ENCODE peak calls at places on chromosome 5, in seven cellular contexts. One of them, this sample, is unnamed.

GRCh38 chr5:10329808-10330481 is 22.2 kb upstream of the CMBL start:
- DNase-seq in CD8-positive, alpha-beta memory T cell: no peak
- DNase-seq in brain microvascular endothelial cell: no peak
- DNase-seq in SJSA1: no peak
- DNase-seq in mesendoderm: no peak
- DNase-seq in fibroblast of lung: peak; percentile 42
- DNase-seq in trophoblast cell: no peak
- DNase-seq in this sample: no peak

GRCh38 chr5:170986598-170986997 is 124.8 kb downstream of the RANBP17 start:
- DNase-seq in CD8-positive, alpha-beta memory T cell: no peak
- DNase-seq in brain microvascular endothelial cell: no peak
- DNase-seq in SJSA1: peak; percentile 13
- DNase-seq in mesendoderm: peak; percentile 6
- DNase-seq in fibroblast of lung: peak; percentile 20
- DNase-seq in trophoblast cell: no peak
- DNase-seq in this sample: no peak

GRCh38 chr5:154465169-154465568 is 12.9 kb downstream of the HAND1 start:
- DNase-seq in CD8-positive, alpha-beta memory T cell: no peak
- DNase-seq in brain microvascular endothelial cell: peak; percentile 41
- DNase-seq in SJSA1: no peak
- DNase-seq in mesendoderm: no peak
- DNase-seq in fibroblast of lung: peak; percentile 31
- DNase-seq in trophoblast cell: peak; percentile 90
- DNase-seq in this sample: no peak

GRCh38 chr5:84069608-84070179 is 315.0 kb downstream of the EDIL3 start:
- DNase-seq in CD8-positive, alpha-beta memory T cell: no peak
- DNase-seq in brain microvascular endothelial cell: no peak
- DNase-seq in SJSA1: no peak
- DNase-seq in mesendoderm: no peak
- DNase-seq in fibroblast of lung: no peak
- DNase-seq in trophoblast cell: no peak
- DNase-seq in this sample: no peak

GRCh38 chr5:181203093-181203711 is 1.8 kb downstream of the TRIM7 start:
- DNase-seq in CD8-positive, alpha-beta memory T cell: no peak
- DNase-seq in brain microvascular endothelial cell: no peak
- DNase-seq in SJSA1: no peak
- DNase-seq in mesendoderm: no peak
- DNase-seq in fibroblast of lung: no peak
- DNase-seq in trophoblast cell: peak; percentile 50
- DNase-seq in this sample: no peak

GRCh38 chr5:171852255-171852681 is 66.7 kb downstream of the SMIM23 start:
- DNase-seq in CD8-positive, alpha-beta memory T cell: no peak
- DNase-seq in brain microvascular endothelial cell: no peak
- DNase-seq in SJSA1: no peak
- DNase-seq in mesendoderm: peak; percentile 69
- DNase-seq in fibroblast of lung: no peak
- DNase-seq in trophoblast cell: peak; percentile 13
- DNase-seq in this sample: no peak

GRCh38 chr5:115634343-115635132 is 8.7 kb upstream of the TMED7 start:
- DNase-seq in CD8-positive, alpha-beta memory T cell: peak; percentile 72
- DNase-seq in brain microvascular endothelial cell: peak; percentile 86
- DNase-seq in SJSA1: peak; percentile 83
- DNase-seq in mesendoderm: peak; percentile 82
- DNase-seq in fibroblast of lung: peak; percentile 70
- DNase-seq in trophoblast cell: peak; percentile 93
- DNase-seq in this sample: peak; percentile 90

GRCh38 chr5:109714592-109714991 is 24.9 kb downstream of the MAN2A1 start:
- DNase-seq in CD8-positive, alpha-beta memory T cell: no peak
- DNase-seq in brain microvascular endothelial cell: no peak
- DNase-seq in SJSA1: no peak
- DNase-seq in mesendoderm: no peak
- DNase-seq in fibroblast of lung: no peak
- DNase-seq in trophoblast cell: no peak
- DNase-seq in this sample: no peak

GRCh38 chr5:55219770-55220169 is 7.3 kb downstream of the MCIDAS start:
- DNase-seq in CD8-positive, alpha-beta memory T cell: no peak
- DNase-seq in brain microvascular endothelial cell: no peak
- DNase-seq in SJSA1: no peak
- DNase-seq in mesendoderm: no peak
- DNase-seq in fibroblast of lung: no peak
- DNase-seq in trophoblast cell: no peak
- DNase-seq in this sample: no peak

GRCh38 chr5:163379298-163380155 is 57.9 kb upstream of the CCNG1 start:
- DNase-seq in CD8-positive, alpha-beta memory T cell: no peak
- DNase-seq in brain microvascular endothelial cell: peak; percentile 86
- DNase-seq in SJSA1: peak; percentile 32
- DNase-seq in mesendoderm: peak; percentile 50
- DNase-seq in fibroblast of lung: peak; percentile 93
- DNase-seq in trophoblast cell: peak; percentile 2
- DNase-seq in this sample: no peak

GRCh38 chr5:158553946-158554336 is 545.8 kb downstream of the EBF1 start:
- DNase-seq in CD8-positive, alpha-beta memory T cell: no peak
- DNase-seq in brain microvascular endothelial cell: no peak
- DNase-seq in SJSA1: no peak
- DNase-seq in mesendoderm: no peak
- DNase-seq in fibroblast of lung: no peak
- DNase-seq in trophoblast cell: no peak
- DNase-seq in this sample: no peak
- H3K27ac ChIP-seq in CD8-positive, alpha-beta memory T cell: no peak overlapping the region
- H3K27ac ChIP-seq in brain microvascular endothelial cell: no peak overlapping the region
- H3K27ac ChIP-seq in SJSA1: no peak overlapping the region
- H3K27ac ChIP-seq in mesendoderm: no peak overlapping the region
- H3K27ac ChIP-seq in fibroblast of lung: no peak overlapping the region
- H3K27ac ChIP-seq in trophoblast cell: no peak overlapping the region
- H3K27ac ChIP-seq in this sample: no peak overlapping the region

GRCh38 chr5:157570801-157571200 is 4.8 kb downstream of the ADAM19 start:
- DNase-seq in CD8-positive, alpha-beta memory T cell: no peak
- DNase-seq in brain microvascular endothelial cell: no peak
- DNase-seq in SJSA1: no peak
- DNase-seq in mesendoderm: no peak
- DNase-seq in fibroblast of lung: no peak
- DNase-seq in trophoblast cell: no peak
- DNase-seq in this sample: no peak
- H3K4me3 ChIP-seq in CD8-positive, alpha-beta memory T cell: no peak overlapping the region
- H3K4me3 ChIP-seq in brain microvascular endothelial cell: no peak overlapping the region
- H3K4me3 ChIP-seq in SJSA1: no peak overlapping the region
- H3K4me3 ChIP-seq in mesendoderm: no peak overlapping the region
- H3K4me3 ChIP-seq in fibroblast of lung: no peak overlapping the region
- H3K4me3 ChIP-seq in trophoblast cell: no peak overlapping the region
- H3K4me3 ChIP-seq in this sample: no peak overlapping the region

DNA sequence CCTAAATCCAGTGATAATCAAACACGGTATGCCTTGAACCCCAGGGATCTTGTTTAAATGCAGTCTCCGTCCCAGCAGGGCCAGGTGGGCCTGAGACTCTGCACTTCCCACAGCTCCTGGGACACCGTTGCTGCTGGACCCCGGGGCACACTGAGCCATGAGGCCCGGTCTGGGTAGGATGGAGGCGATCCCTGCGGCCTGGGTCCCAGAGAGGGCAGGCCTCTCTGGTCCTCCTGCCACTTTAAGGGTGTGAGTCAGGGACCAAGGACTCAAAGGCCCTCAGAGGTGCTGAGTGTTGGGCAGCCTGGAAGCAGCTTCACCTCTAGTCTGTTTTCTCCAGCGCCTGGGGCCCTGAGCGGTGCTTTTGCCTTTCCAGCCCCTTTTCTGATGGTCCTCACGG is 34.1 kb upstream of the SLC9A3 start:
- DNase-seq in CD8-positive, alpha-beta memory T cell: no peak
- DNase-seq in brain microvascular endothelial cell: no peak
- DNase-seq in SJSA1: no peak
- DNase-seq in mesendoderm: no peak
- DNase-seq in fibroblast of lung: no peak
- DNase-seq in trophoblast cell: no peak
- DNase-seq in this sample: no peak
- H3K27me3 ChIP-seq in CD8-positive, alpha-beta memory T cell: no peaks in the 10 kb centered on the region
- H3K27me3 ChIP-seq in brain microvascular endothelial cell: no peaks in the 10 kb centered on the region
- H3K27me3 ChIP-seq in SJSA1: peaks cover 23% of the 10 kb centered on the region
- H3K27me3 ChIP-seq in mesendoderm: no peaks in the 10 kb centered on the region
- H3K27me3 ChIP-seq in fibroblast of lung: peaks cover 3% of the 10 kb centered on the region
- H3K27me3 ChIP-seq in trophoblast cell: no peaks in the 10 kb centered on the region
- H3K27me3 ChIP-seq in this sample: peaks cover 8% of the 10 kb centered on the region

GRCh38 chr5:56569051-56569450 is 246.3 kb upstream of the MAP3K1 start:
- DNase-seq in CD8-positive, alpha-beta memory T cell: no peak
- DNase-seq in brain microvascular endothelial cell: no peak
- DNase-seq in SJSA1: peak; percentile 14
- DNase-seq in mesendoderm: no peak
- DNase-seq in fibroblast of lung: no peak
- DNase-seq in trophoblast cell: no peak
- DNase-seq in this sample: no peak
- H3K27ac ChIP-seq in CD8-positive, alpha-beta memory T cell: no peak overlapping the region
- H3K27ac ChIP-seq in brain microvascular endothelial cell: peak overlapping the region; percentile 15
- H3K27ac ChIP-seq in SJSA1: peak overlapping the region; percentile 14
- H3K27ac ChIP-seq in mesendoderm: no peak overlapping the region
- H3K27ac ChIP-seq in fibroblast of lung: no peak overlapping the region
- H3K27ac ChIP-seq in trophoblast cell: no peak overlapping the region
- H3K27ac ChIP-seq in this sample: no peak overlapping the region

This sample was measured in dorsolateral prefrontal cortex.